ENCODE peak calls at places on chromosomes 2 and 18, in eight cellular contexts. M, R, X, E, P, Q, W and T are unnamed samples.

GRCh38 chr18:76161983-76162382 is 333.1 kb downstream of the ZNF516 start:
- DNase-seq in X (no peak), P (no peak), R (no peak), W (no peak), E (no peak), M (no peak), Q (no peak), T (no peak)

GRCh38 chr18:60090170-60090569 is 190.4 kb downstream of the PMAIP1 start:
- DNase-seq in E (no peak), M (no peak), X (no peak), P (no peak), Q (no peak), W (no peak), R (no peak), T (peak; percentile 21)

GRCh38 chr2:120710256-120710655 is 25.4 kb upstream of the GLI2 start:
- DNase-seq in R (no peak), W (peak; percentile 72), X (no peak), P (no peak), M (no peak), E (no peak), Q (no peak), T (no peak)

GRCh38 chr2:10752236-10752635 is 30.8 kb downstream of the ATP6V1C2 start:
- DNase-seq in R (no peak), W (no peak), X (no peak), Q (no peak), E (no peak), M (no peak), P (no peak), T (no peak)

GRCh38 chr2:11397513-11397912 is 53.1 kb upstream of the ROCK2 start:
- DNase-seq in P (no peak), W (peak; percentile 44), Q (no peak), E (no peak), R (no peak), M (no peak), X (no peak), T (no peak)

GRCh38 chr2:193517615-193518014 is 1322.9 kb upstream of the TMEFF2 start:
- DNase-seq in Q (no peak), P (no peak), E (no peak), X (no peak), R (no peak), W (no peak), M (no peak), T (no peak)

GRCh38 chr2:8003462-8004075 is 678.3 kb upstream of the ID2 start:
- DNase-seq in E (peak; percentile 89), X (no peak), P (peak; percentile 69), W (peak; percentile 74), R (no peak), M (no peak), Q (no peak), T (peak; percentile 7)

GRCh38 chr2:45567974-45568789 is 42.9 kb downstream of the SRBD1 start:
- DNase-seq in P (no peak), R (no peak), Q (no peak), W (peak; percentile 22), E (no peak), M (no peak), X (peak; percentile 98), T (peak; percentile 95)

GRCh38 chr2:24704682-24705081 is 88.5 kb downstream of the PTRHD1 start:
- DNase-seq in R (no peak), P (no peak), X (no peak), M (no peak), E (no peak), Q (no peak), W (peak; percentile 1), T (no peak)

GRCh38 chr2:206721216-206721920 is 3.2 kb upstream of the DYTN start:
- DNase-seq in W (no peak), R (no peak), Q (no peak), X (no peak), E (no peak), M (no peak), P (no peak), T (no peak)

GRCh38 chr18:70288171-70288850 is 534 bp upstream of the SOCS6 start:
- DNase-seq in R (no peak), X (no peak), E (no peak), W (peak; percentile 55), M (no peak), P (no peak), Q (no peak), T (peak; percentile 30)

GRCh38 chr2:234496835-234497591 is at the start of gene ARL4C:
- DNase-seq in R (no peak), X (no peak), P (no peak), E (peak; percentile 27), W (peak; percentile 65), M (peak; percentile 49), Q (peak; percentile 47), T (peak; percentile 25)

GRCh38 chr2:50902365-50902764 is 129.6 kb downstream of the NRXN1 start:
- DNase-seq in W (no peak), P (no peak), X (no peak), Q (no peak), M (no peak), R (no peak), E (no peak), T (no peak)

GRCh38 chr18:31791817-31792579 is 31.3 kb upstream of the SLC25A52 start:
- DNase-seq in R (no peak), X (no peak), Q (no peak), W (no peak), M (no peak), P (no peak), E (no peak), T (peak; percentile 63)

GRCh38 chr2:201363857-201364560 is 6.9 kb upstream of the FLACC1 start:
- DNase-seq in Q (no peak), X (peak; percentile 32), M (no peak), P (peak; percentile 1), E (peak; percentile 18), R (no peak), W (peak; percentile 74), T (peak; percentile 74)

GRCh38 chr2:54366487-54367280 is 89.4 kb upstream of the SPTBN1 start:
- DNase-seq in Q (no peak), M (no peak), P (no peak), R (no peak), W (peak; percentile 8), E (no peak), X (no peak), T (no peak)

GRCh38 chr2:61732787-61733186 is 121.1 kb downstream of the FAM161A start:
- DNase-seq in E (no peak), Q (no peak), X (no peak), M (no peak), W (no peak), R (no peak), P (no peak), T (no peak)